ENCODE peak calls at places on chromosomes 12 and 14, in seven cellular contexts. One of them, this sample, is unnamed. For H3K36me3, the result is how much of the 10 kb centered on the place peaks cover.

GRCh38 chr12:58841058-58841798 is 79.1 kb downstream of the LRIG3 start:
- DNase-seq in uterus: no peak
- DNase-seq in ovary: no peak
- DNase-seq in colonic mucosa: no peak
- DNase-seq in esophagus squamous epithelium: no peak
- DNase-seq in CD8-positive, alpha-beta T cell: no peak
- DNase-seq in DND-41: no peak
- DNase-seq in this sample: no peak

GRCh38 chr14:29822430-29822709 is 105.3 kb downstream of the PRKD1 start:
- DNase-seq in uterus: no peak
- DNase-seq in ovary: no peak
- DNase-seq in colonic mucosa: no peak
- DNase-seq in esophagus squamous epithelium: no peak
- DNase-seq in CD8-positive, alpha-beta T cell: no peak
- DNase-seq in DND-41: no peak
- DNase-seq in this sample: no peak

GRCh38 chr12:4448943-4449861 is 3.6 kb upstream of the FGF6 start:
- DNase-seq in uterus: no peak
- DNase-seq in ovary: no peak
- DNase-seq in colonic mucosa: no peak
- DNase-seq in esophagus squamous epithelium: no peak
- DNase-seq in CD8-positive, alpha-beta T cell: no peak
- DNase-seq in DND-41: no peak
- DNase-seq in this sample: no peak

GRCh38 chr12:124898200-124898950 is 16.1 kb downstream of the UBC start:
- DNase-seq in uterus: no peak
- DNase-seq in ovary: no peak
- DNase-seq in colonic mucosa: peak
- DNase-seq in esophagus squamous epithelium: no peak
- DNase-seq in CD8-positive, alpha-beta T cell: peak
- DNase-seq in DND-41: peak
- DNase-seq in this sample: peak

GRCh38 chr14:103329421-103330347 is 4.4 kb upstream of the EIF5 start:
- DNase-seq in uterus: no peak
- DNase-seq in ovary: no peak
- DNase-seq in colonic mucosa: no peak
- DNase-seq in esophagus squamous epithelium: no peak
- DNase-seq in CD8-positive, alpha-beta T cell: no peak
- DNase-seq in DND-41: no peak
- DNase-seq in this sample: no peak

GRCh38 chr14:54782803-54783659 is 119.6 kb downstream of the GCH1 start:
- DNase-seq in uterus: no peak
- DNase-seq in ovary: no peak
- DNase-seq in colonic mucosa: no peak
- DNase-seq in esophagus squamous epithelium: no peak
- DNase-seq in CD8-positive, alpha-beta T cell: no peak
- DNase-seq in DND-41: peak
- DNase-seq in this sample: no peak

GRCh38 chr12:80648866-80649265 is 58.6 kb upstream of the MYF6 start:
- DNase-seq in uterus: no peak
- DNase-seq in ovary: no peak
- DNase-seq in colonic mucosa: no peak
- DNase-seq in esophagus squamous epithelium: no peak
- DNase-seq in CD8-positive, alpha-beta T cell: no peak
- DNase-seq in DND-41: no peak
- DNase-seq in this sample: no peak

GRCh38 chr14:100907240-100907639 is 3.7 kb upstream of the RTL1 start:
- DNase-seq in uterus: no peak
- DNase-seq in ovary: no peak
- DNase-seq in colonic mucosa: no peak
- DNase-seq in esophagus squamous epithelium: no peak
- DNase-seq in CD8-positive, alpha-beta T cell: no peak
- DNase-seq in DND-41: no peak
- DNase-seq in this sample: no peak

GRCh38 chr12:106224392-106224706 is 23.5 kb downstream of the CKAP4 start:
- DNase-seq in uterus: no peak
- DNase-seq in ovary: no peak
- DNase-seq in colonic mucosa: no peak
- DNase-seq in esophagus squamous epithelium: no peak
- DNase-seq in CD8-positive, alpha-beta T cell: no peak
- DNase-seq in DND-41: no peak
- DNase-seq in this sample: no peak
- TF ChIP-seq CTCF in uterus: no peak
- TF ChIP-seq CTCF in ovary: no peak
- TF ChIP-seq CTCF in colonic mucosa: no peak
- TF ChIP-seq CTCF in esophagus squamous epithelium: no peak
- TF ChIP-seq CTCF in CD8-positive, alpha-beta T cell: peak
- TF ChIP-seq CTCF in DND-41: no peak
- TF ChIP-seq CTCF in this sample: no peak

GRCh38 chr12:78181544-78182162 is 351.0 kb downstream of the NAV3 start:
- DNase-seq in uterus: no peak
- DNase-seq in ovary: no peak
- DNase-seq in colonic mucosa: no peak
- DNase-seq in esophagus squamous epithelium: no peak
- DNase-seq in CD8-positive, alpha-beta T cell: no peak
- DNase-seq in DND-41: no peak
- DNase-seq in this sample: no peak
- H3K36me3 ChIP-seq in uterus: under half
- H3K36me3 ChIP-seq in ovary: under half
- H3K36me3 ChIP-seq in colonic mucosa: under half
- H3K36me3 ChIP-seq in esophagus squamous epithelium: under half
- H3K36me3 ChIP-seq in CD8-positive, alpha-beta T cell: under half
- H3K36me3 ChIP-seq in DND-41: under half
- H3K36me3 ChIP-seq in this sample: under half

GRCh38 chr12:100348657-100349454 is 8.0 kb upstream of the SLC17A8 start:
- DNase-seq in uterus: no peak
- DNase-seq in ovary: no peak
- DNase-seq in colonic mucosa: no peak
- DNase-seq in esophagus squamous epithelium: no peak
- DNase-seq in CD8-positive, alpha-beta T cell: no peak
- DNase-seq in DND-41: no peak
- DNase-seq in this sample: peak
- TF ChIP-seq CTCF in uterus: peak
- TF ChIP-seq CTCF in ovary: peak
- TF ChIP-seq CTCF in colonic mucosa: peak
- TF ChIP-seq CTCF in esophagus squamous epithelium: no peak
- TF ChIP-seq CTCF in CD8-positive, alpha-beta T cell: no peak
- TF ChIP-seq CTCF in DND-41: peak
- TF ChIP-seq CTCF in this sample: peak

DNA sequence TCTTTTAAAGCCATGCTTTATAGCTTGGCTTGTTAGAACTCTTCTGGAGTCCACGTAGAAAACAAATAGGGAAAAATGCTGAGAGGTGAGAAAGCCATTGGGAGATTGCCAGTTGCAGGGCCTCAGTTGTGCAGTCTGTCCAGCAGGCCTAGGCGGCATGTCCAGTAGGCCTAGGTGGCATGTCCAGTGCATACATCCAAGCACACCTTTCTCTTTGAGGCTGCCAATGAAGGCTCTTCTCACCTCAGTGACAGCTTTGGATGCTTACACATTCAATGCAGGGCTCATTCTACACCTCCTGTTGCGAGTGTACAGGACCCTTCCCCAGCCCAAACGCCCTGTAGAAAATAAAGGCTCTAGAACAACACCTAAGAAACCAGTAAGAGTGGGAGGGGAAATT is 13.1 kb downstream of the CDK2AP1 start:
- DNase-seq in uterus: no peak
- DNase-seq in ovary: no peak
- DNase-seq in colonic mucosa: no peak
- DNase-seq in esophagus squamous epithelium: no peak
- DNase-seq in CD8-positive, alpha-beta T cell: no peak
- DNase-seq in DND-41: no peak
- DNase-seq in this sample: no peak
- H3K36me3 ChIP-seq in uterus: under half
- H3K36me3 ChIP-seq in ovary: under half
- H3K36me3 ChIP-seq in colonic mucosa: under half
- H3K36me3 ChIP-seq in esophagus squamous epithelium: under half
- H3K36me3 ChIP-seq in CD8-positive, alpha-beta T cell: under half
- H3K36me3 ChIP-seq in DND-41: half or more
- H3K36me3 ChIP-seq in this sample: under half

DNA sequence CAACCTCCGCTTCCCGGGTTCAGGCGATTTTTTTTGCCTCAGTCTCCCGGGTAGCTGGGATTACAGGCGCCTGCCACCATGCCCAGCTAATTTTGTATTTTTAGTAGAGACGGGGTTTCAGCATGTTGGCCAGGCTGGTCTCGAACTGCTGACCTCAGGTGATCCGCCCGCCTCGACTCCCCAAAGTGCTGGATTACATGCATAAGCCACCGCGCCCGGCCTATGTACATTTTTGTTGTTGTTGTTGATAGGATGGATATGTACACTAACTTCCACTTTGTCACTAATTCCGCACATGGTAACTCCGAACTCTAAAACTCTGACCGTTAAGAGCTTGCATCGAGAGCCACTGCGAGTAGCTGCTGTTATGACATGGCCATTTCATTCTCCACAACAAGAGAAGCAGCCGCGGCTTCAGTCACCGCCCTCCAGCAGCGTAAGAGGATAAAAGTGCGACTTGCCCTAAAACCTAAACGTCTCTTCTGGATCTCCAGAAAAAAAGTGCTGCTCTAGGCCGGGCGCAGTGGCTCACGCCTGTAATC is 742 bp upstream of the MARS1 start:
- DNase-seq in uterus: no peak
- DNase-seq in ovary: peak
- DNase-seq in colonic mucosa: no peak
- DNase-seq in esophagus squamous epithelium: no peak
- DNase-seq in CD8-positive, alpha-beta T cell: no peak
- DNase-seq in DND-41: no peak
- DNase-seq in this sample: no peak
- TF ChIP-seq CTCF in uterus: no peak
- TF ChIP-seq CTCF in ovary: no peak
- TF ChIP-seq CTCF in colonic mucosa: no peak
- TF ChIP-seq CTCF in esophagus squamous epithelium: no peak
- TF ChIP-seq CTCF in CD8-positive, alpha-beta T cell: no peak
- TF ChIP-seq CTCF in DND-41: no peak
- TF ChIP-seq CTCF in this sample: no peak

GRCh38 chr12:130876297-130876696 is 4.4 kb downstream of the RAN start:
- DNase-seq in uterus: no peak
- DNase-seq in ovary: no peak
- DNase-seq in colonic mucosa: no peak
- DNase-seq in esophagus squamous epithelium: no peak
- DNase-seq in CD8-positive, alpha-beta T cell: no peak
- DNase-seq in DND-41: no peak
- DNase-seq in this sample: no peak

GRCh38 chr12:130879212-130879686 is 7.4 kb downstream of the RAN start:
- DNase-seq in uterus: no peak
- DNase-seq in ovary: no peak
- DNase-seq in colonic mucosa: no peak
- DNase-seq in esophagus squamous epithelium: no peak
- DNase-seq in CD8-positive, alpha-beta T cell: no peak
- DNase-seq in DND-41: no peak
- DNase-seq in this sample: no peak

GRCh38 chr12:130878193-130879185 is 6.6 kb downstream of the RAN start:
- DNase-seq in uterus: no peak
- DNase-seq in ovary: no peak
- DNase-seq in colonic mucosa: no peak
- DNase-seq in esophagus squamous epithelium: no peak
- DNase-seq in CD8-positive, alpha-beta T cell: no peak
- DNase-seq in DND-41: peak
- DNase-seq in this sample: peak

GRCh38 chr12:130876758-130877157 is 4.9 kb downstream of the RAN start:
- DNase-seq in uterus: no peak
- DNase-seq in ovary: no peak
- DNase-seq in colonic mucosa: no peak
- DNase-seq in esophagus squamous epithelium: no peak
- DNase-seq in CD8-positive, alpha-beta T cell: no peak
- DNase-seq in DND-41: no peak
- DNase-seq in this sample: no peak

GRCh38 chr12:130877333-130877732 is 5.5 kb downstream of the RAN start:
- DNase-seq in uterus: no peak
- DNase-seq in ovary: no peak
- DNase-seq in colonic mucosa: no peak
- DNase-seq in esophagus squamous epithelium: no peak
- DNase-seq in CD8-positive, alpha-beta T cell: no peak
- DNase-seq in DND-41: no peak
- DNase-seq in this sample: no peak
- H3K36me3 ChIP-seq in uterus: under half
- H3K36me3 ChIP-seq in ovary: under half
- H3K36me3 ChIP-seq in colonic mucosa: under half
- H3K36me3 ChIP-seq in esophagus squamous epithelium: under half
- H3K36me3 ChIP-seq in CD8-positive, alpha-beta T cell: under half
- H3K36me3 ChIP-seq in DND-41: under half
- H3K36me3 ChIP-seq in this sample: under half

This sample was measured in Caco-2.